ENCODE peak calls at places on chromosomes 4 and X, in ten cellular contexts. W, E, K, S, F, T, Y, A, D and L are unnamed samples.

GRCh38 chrX:115616943-115617563 is 56.1 kb downstream of the PLS3 start:
- DNase-seq in W (no peak), E (no peak), K (no peak), S (no peak), F (peak; percentile 38), T (no peak), Y (no peak), A (no peak), D (no peak), L (no peak)

GRCh38 chrX:17009856-17010650 is 63.6 kb downstream of the REPS2 start:
- DNase-seq in W (no peak), E (peak; percentile 26), K (no peak), S (no peak), F (no peak), T (no peak), Y (no peak), A (no peak), D (no peak), L (no peak)

GRCh38 chrX:1885116-1885515 is 270.3 kb downstream of the ASMT start:
- DNase-seq in W (no peak), E (no peak), K (no peak), S (no peak), F (no peak), T (no peak), Y (no peak), A (no peak), D (no peak), L (no peak)

GRCh38 chr4:56086561-56086960 is 137.8 kb downstream of the CEP135 start:
- DNase-seq in W (no peak), E (peak; percentile 46), K (no peak), S (no peak), F (no peak), T (no peak), Y (no peak), A (no peak), D (no peak), L (no peak)

GRCh38 chrX:69107231-69107739 is 58.0 kb downstream of the PJA1 start:
- DNase-seq in W (no peak), E (no peak), K (no peak), S (no peak), F (no peak), T (peak; percentile 73), Y (no peak), A (no peak), D (no peak), L (no peak)

GRCh38 chr4:19689511-19689910 is 562.2 kb upstream of the SLIT2 start:
- DNase-seq in W (no peak), E (no peak), K (no peak), S (no peak), F (peak; percentile 55), T (no peak), Y (no peak), A (no peak), D (no peak), L (no peak)

GRCh38 chrX:22041931-22042530 is 9.9 kb downstream of the PHEX start:
- DNase-seq in W (no peak), E (no peak), K (no peak), S (no peak), F (no peak), T (no peak), Y (no peak), A (no peak), D (no peak), L (no peak)

GRCh38 chr4:23022032-23022431 is 329.3 kb downstream of the GBA3 start:
- DNase-seq in W (no peak), E (no peak), K (no peak), S (no peak), F (peak; percentile 93), T (no peak), Y (no peak), A (no peak), D (no peak), L (no peak)

GRCh38 chrX:51461053-51462050 is 35.0 kb downstream of the NUDT11 start:
- DNase-seq in W (no peak), E (no peak), K (no peak), S (peak; percentile 20), F (no peak), T (peak; percentile 17), Y (no peak), A (no peak), D (no peak), L (no peak)

GRCh38 chrX:110006161-110006560 is 3.2 kb downstream of the TMEM164 start:
- DNase-seq in W (no peak), E (no peak), K (no peak), S (no peak), F (no peak), T (no peak), Y (no peak), A (no peak), D (no peak), L (no peak)

GRCh38 chr4:182842991-182843390 is 74.2 kb downstream of the DCTD start:
- DNase-seq in W (no peak), E (no peak), K (peak; percentile 50), S (no peak), F (no peak), T (no peak), Y (no peak), A (no peak), D (no peak), L (no peak)

GRCh38 chr4:14434916-14435315 is 567.4 kb upstream of the CPEB2 start:
- DNase-seq in W (no peak), E (no peak), K (no peak), S (no peak), F (no peak), T (no peak), Y (no peak), A (no peak), D (no peak), L (no peak)

GRCh38 chr4:1396806-1397455 is 9.3 kb downstream of the NKX1-1 start:
- DNase-seq in W (no peak), E (no peak), K (peak; percentile 45), S (no peak), F (no peak), T (no peak), Y (no peak), A (peak; percentile 26), D (no peak), L (no peak)

GRCh38 chr4:136097676-136098075 is 1434.6 kb downstream of the PCDH18 start:
- DNase-seq in W (no peak), E (no peak), K (no peak), S (no peak), F (no peak), T (no peak), Y (no peak), A (no peak), D (no peak), L (no peak)

DNA sequence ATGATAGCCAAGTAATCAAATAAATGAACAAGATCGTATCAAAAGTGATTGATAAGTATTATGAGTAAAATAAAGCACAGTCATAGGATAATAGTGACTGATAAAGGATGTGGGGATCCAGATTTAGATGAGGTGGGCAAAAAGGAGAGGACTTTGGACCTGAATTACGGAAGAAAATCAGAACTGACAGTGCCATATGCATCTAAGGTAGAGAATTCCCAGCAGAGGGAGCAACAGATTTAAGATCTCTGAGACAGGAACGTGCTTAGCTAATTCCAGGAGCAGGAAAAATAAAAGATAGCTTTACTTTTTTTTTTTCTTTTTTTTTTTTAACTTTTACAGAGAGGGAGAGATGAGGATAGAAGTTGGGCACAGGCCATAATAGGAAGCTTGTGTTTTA is 189.9 kb downstream of the NWD2 start:
- DNase-seq in W (no peak), E (no peak), K (no peak), S (no peak), F (no peak), T (no peak), Y (no peak), A (no peak), D (no peak), L (no peak)
- TF ChIP-seq CTCF in W (no peak), E (no peak), K (no peak), S (no peak), F (no peak), T (no peak), Y (no peak), A (no peak), D (no peak), L (no peak)

DNA sequence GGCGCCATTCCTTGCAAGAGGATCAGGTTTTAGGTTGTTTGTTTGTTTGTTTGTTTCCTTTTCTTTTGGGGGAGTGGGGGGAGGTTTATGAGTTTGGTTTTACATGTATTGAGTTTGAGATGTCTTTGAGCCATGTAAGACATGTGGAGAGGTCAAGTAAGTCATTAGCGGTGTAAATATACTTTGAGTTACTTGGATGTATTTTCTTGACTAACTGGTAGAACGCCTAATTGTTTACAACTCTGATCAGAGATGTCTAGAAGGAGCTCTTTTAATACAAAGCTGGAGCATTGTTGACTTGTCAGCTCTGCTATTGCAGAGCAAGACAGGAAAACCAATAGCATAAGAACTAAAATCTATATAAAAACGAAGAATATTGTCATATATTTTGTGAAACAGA is 57.1 kb downstream of the ANXA3 start:
- DNase-seq in W (no peak), E (no peak), K (no peak), S (no peak), F (no peak), T (no peak), Y (no peak), A (no peak), D (no peak), L (no peak)
- H3K36me3 ChIP-seq in W (peaks cover 23% of the 10 kb centered on the region), E (no peaks in the 10 kb centered on the region), K (no peaks in the 10 kb centered on the region), S (no peaks in the 10 kb centered on the region), F (no peaks in the 10 kb centered on the region), T (no peaks in the 10 kb centered on the region), Y (no peaks in the 10 kb centered on the region), A (no peaks in the 10 kb centered on the region), D (no peaks in the 10 kb centered on the region), L (no peaks in the 10 kb centered on the region)

DNA sequence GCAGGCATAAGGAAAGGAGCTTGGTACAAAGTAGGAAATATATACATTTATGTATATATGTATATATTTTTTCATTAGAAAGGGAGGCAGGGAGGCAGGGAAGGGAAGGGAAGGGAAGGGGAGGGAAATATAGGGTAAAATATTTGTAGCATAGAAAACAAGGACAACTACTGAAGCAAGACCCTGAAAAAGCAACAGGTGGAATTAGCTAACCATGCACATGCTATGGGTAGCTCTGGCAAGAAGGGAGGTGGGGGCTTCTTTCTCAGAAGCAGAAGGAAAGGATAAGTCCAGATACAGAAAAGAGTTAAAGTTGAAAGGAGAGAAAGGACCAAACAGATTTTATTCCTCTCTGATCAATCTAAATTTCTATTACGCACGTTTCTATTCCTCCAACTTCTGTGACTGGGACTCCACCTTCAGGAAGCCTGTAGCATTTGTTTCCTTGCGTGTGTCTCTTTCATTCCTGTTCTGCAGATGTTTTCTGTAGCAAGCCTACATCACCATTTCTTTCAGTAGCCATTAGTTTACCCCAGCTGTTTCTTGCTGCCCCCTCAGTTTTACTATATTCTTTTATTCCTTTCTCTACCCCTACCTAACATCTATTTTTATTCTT is 82.9 kb downstream of the OR13H1 start:
- DNase-seq in W (no peak), E (no peak), K (no peak), S (no peak), F (no peak), T (peak; percentile 7), Y (no peak), A (no peak), D (no peak), L (no peak)
- TF ChIP-seq CTCF in W (no peak), E (no peak), K (no peak), S (no peak), F (peak; percentile 3), T (peak; percentile 47), Y (no peak), A (no peak), D (no peak), L (no peak)

DNA sequence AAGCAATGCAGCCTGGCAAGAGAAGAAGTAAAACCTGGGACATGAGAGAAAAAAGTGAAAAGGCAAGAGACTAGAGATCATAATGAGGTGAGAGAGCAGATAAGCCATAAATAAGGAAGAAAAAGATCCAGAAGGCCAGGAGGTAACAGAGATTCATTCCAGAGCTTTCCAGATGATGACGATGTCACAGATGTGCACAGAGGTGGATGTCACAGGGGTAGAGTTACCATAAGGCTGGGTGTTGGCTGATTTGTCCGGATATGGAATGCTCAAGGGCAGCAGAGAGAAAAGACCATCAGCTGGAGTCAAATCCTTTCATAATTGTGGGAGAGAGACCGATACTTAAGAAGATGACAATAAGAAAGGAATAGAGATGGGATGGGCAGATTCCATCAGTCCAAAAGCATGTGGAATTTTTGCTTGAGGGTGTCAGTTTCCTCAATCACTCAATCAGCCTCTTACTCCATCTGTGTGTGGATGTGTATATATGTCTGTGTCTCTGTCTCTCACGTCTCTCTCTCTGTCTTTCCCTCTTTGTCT is 150.5 kb downstream of the CENPC start:
- DNase-seq in W (no peak), E (no peak), K (no peak), S (no peak), F (no peak), T (no peak), Y (no peak), A (no peak), D (no peak), L (no peak)
- H3K36me3 ChIP-seq in W (no peaks in the 10 kb centered on the region), E (no peaks in the 10 kb centered on the region), K (no peaks in the 10 kb centered on the region), S (no peaks in the 10 kb centered on the region), F (no peaks in the 10 kb centered on the region), T (no peaks in the 10 kb centered on the region), Y (no peaks in the 10 kb centered on the region), A (no peaks in the 10 kb centered on the region), D (no peaks in the 10 kb centered on the region), L (no peaks in the 10 kb centered on the region)